ENCODE peak calls at places on chromosomes 12 and 14, in five cellular contexts. One of them, this sample, is unnamed. For H3K36me3, the result is how much of the 10 kb centered on the place peaks cover.

GRCh38 chr12:109815874-109816617 is 17.2 kb downstream of the TRPV4 start:
- DNase-seq in GM23338: no peak
- DNase-seq in A673: no peak
- DNase-seq in IMR-90: no peak
- DNase-seq in brain microvascular endothelial cell: no peak
- DNase-seq in this sample: no peak

GRCh38 chr12:107310621-107311020 is 217.3 kb upstream of the CRY1 start:
- DNase-seq in brain microvascular endothelial cell: no peak
- DNase-seq in GM23338: no peak
- DNase-seq in IMR-90: no peak
- DNase-seq in A673: no peak
- DNase-seq in this sample: no peak

GRCh38 chr14:93734086-93734822 is 54.0 kb downstream of the PRIMA1 start:
- DNase-seq in IMR-90: no peak
- DNase-seq in A673: peak
- DNase-seq in GM23338: peak
- DNase-seq in brain microvascular endothelial cell: no peak
- DNase-seq in this sample: no peak

GRCh38 chr12:93954160-93955112 is 193.9 kb upstream of the PLXNC1 start:
- DNase-seq in IMR-90: peak
- DNase-seq in GM23338: no peak
- DNase-seq in brain microvascular endothelial cell: no peak
- DNase-seq in A673: no peak
- DNase-seq in this sample: no peak

GRCh38 chr14:38143651-38144505 is 63.8 kb upstream of the SSTR1 start:
- DNase-seq in brain microvascular endothelial cell: peak
- DNase-seq in GM23338: peak
- DNase-seq in A673: peak
- DNase-seq in IMR-90: peak
- DNase-seq in this sample: peak

GRCh38 chr12:62647586-62647985 is 181.0 kb downstream of the MON2 start:
- DNase-seq in IMR-90: no peak
- DNase-seq in GM23338: peak
- DNase-seq in brain microvascular endothelial cell: no peak
- DNase-seq in A673: no peak
- DNase-seq in this sample: no peak

GRCh38 chr12:117101953-117102833 is 3.0 kb upstream of the TESC start:
- DNase-seq in GM23338: no peak
- DNase-seq in A673: peak
- DNase-seq in IMR-90: no peak
- DNase-seq in brain microvascular endothelial cell: no peak
- DNase-seq in this sample: no peak

GRCh38 chr14:61222388-61222787 is 58.8 kb downstream of the TMEM30B start:
- DNase-seq in IMR-90: no peak
- DNase-seq in GM23338: no peak
- DNase-seq in brain microvascular endothelial cell: no peak
- DNase-seq in A673: no peak
- DNase-seq in this sample: no peak

GRCh38 chr14:74667758-74668157 is 45.1 kb downstream of the AREL1 start:
- DNase-seq in IMR-90: peak
- DNase-seq in brain microvascular endothelial cell: peak
- DNase-seq in GM23338: no peak
- DNase-seq in A673: no peak
- DNase-seq in this sample: peak

GRCh38 chr12:95532851-95533250 is 18.4 kb downstream of the USP44 start:
- DNase-seq in IMR-90: peak
- DNase-seq in GM23338: no peak
- DNase-seq in brain microvascular endothelial cell: peak
- DNase-seq in A673: no peak
- DNase-seq in this sample: no peak

GRCh38 chr14:72961579-72962335 is 35.5 kb downstream of the DCAF4 start:
- DNase-seq in IMR-90: peak
- DNase-seq in GM23338: no peak
- DNase-seq in brain microvascular endothelial cell: no peak
- DNase-seq in A673: no peak
- DNase-seq in this sample: no peak

GRCh38 chr12:118409834-118410233 is 33.5 kb downstream of the SUDS3 start:
- DNase-seq in brain microvascular endothelial cell: no peak
- DNase-seq in GM23338: no peak
- DNase-seq in IMR-90: no peak
- DNase-seq in A673: no peak
- DNase-seq in this sample: no peak

GRCh38 chr14:53599221-53599945 is 357.2 kb downstream of the BMP4 start:
- DNase-seq in brain microvascular endothelial cell: no peak
- DNase-seq in GM23338: peak
- DNase-seq in A673: no peak
- DNase-seq in IMR-90: peak
- DNase-seq in this sample: no peak

GRCh38 chr14:30708157-30708556 is 86.0 kb downstream of the SCFD1 start:
- DNase-seq in GM23338: peak
- DNase-seq in IMR-90: no peak
- DNase-seq in brain microvascular endothelial cell: no peak
- DNase-seq in A673: peak
- DNase-seq in this sample: no peak

GRCh38 chr14:28280530-28280929 is 486.1 kb upstream of the FOXG1 start:
- DNase-seq in GM23338: no peak
- DNase-seq in IMR-90: no peak
- DNase-seq in brain microvascular endothelial cell: no peak
- DNase-seq in A673: no peak
- DNase-seq in this sample: no peak

GRCh38 chr12:6827437-6827894 is 741 bp upstream of the P3H3 start:
- DNase-seq in GM23338: peak
- DNase-seq in IMR-90: peak
- DNase-seq in A673: peak
- DNase-seq in brain microvascular endothelial cell: peak
- DNase-seq in this sample: peak

GRCh38 chr14:77221241-77221871 is 39.8 kb downstream of the TMEM63C start:
- DNase-seq in A673: no peak
- DNase-seq in GM23338: no peak
- DNase-seq in brain microvascular endothelial cell: no peak
- DNase-seq in IMR-90: no peak
- DNase-seq in this sample: no peak

GRCh38 chr12:102462386-102462785 is 18.0 kb downstream of the IGF1 start:
- DNase-seq in brain microvascular endothelial cell: no peak
- DNase-seq in A673: no peak
- DNase-seq in IMR-90: no peak
- DNase-seq in GM23338: no peak
- DNase-seq in this sample: no peak

GRCh38 chr14:80658155-80658554 is 283.4 kb downstream of the CEP128 start:
- DNase-seq in A673: no peak
- DNase-seq in GM23338: no peak
- DNase-seq in IMR-90: no peak
- DNase-seq in brain microvascular endothelial cell: no peak
- DNase-seq in this sample: no peak

GRCh38 chr12:8890313-8891084 is 23.8 kb upstream of the PHC1 start:
- DNase-seq in brain microvascular endothelial cell: peak
- DNase-seq in A673: peak
- DNase-seq in IMR-90: peak
- DNase-seq in GM23338: peak
- DNase-seq in this sample: no peak

GRCh38 chr12:124487065-124487833 is 80.2 kb downstream of the NCOR2 start:
- DNase-seq in GM23338: no peak
- DNase-seq in IMR-90: no peak
- DNase-seq in brain microvascular endothelial cell: no peak
- DNase-seq in A673: no peak
- DNase-seq in this sample: no peak

GRCh38 chr12:101804409-101804808 is 26.4 kb downstream of the GNPTAB start:
- DNase-seq in IMR-90: no peak
- DNase-seq in GM23338: no peak
- DNase-seq in A673: no peak
- DNase-seq in brain microvascular endothelial cell: no peak
- DNase-seq in this sample: no peak

GRCh38 chr12:111773801-111774551 is 7.2 kb downstream of the ALDH2 start:
- DNase-seq in GM23338: no peak
- DNase-seq in A673: no peak
- DNase-seq in brain microvascular endothelial cell: no peak
- DNase-seq in IMR-90: peak
- DNase-seq in this sample: peak

GRCh38 chr14:44897041-44897843 is 64.5 kb downstream of the KLHL28 start:
- DNase-seq in GM23338: peak
- DNase-seq in A673: peak
- DNase-seq in IMR-90: peak
- DNase-seq in brain microvascular endothelial cell: peak
- DNase-seq in this sample: peak

GRCh38 chr12:24600996-24601395 is 347.9 kb downstream of the BCAT1 start:
- DNase-seq in A673: peak
- DNase-seq in brain microvascular endothelial cell: peak
- DNase-seq in IMR-90: peak
- DNase-seq in GM23338: no peak
- DNase-seq in this sample: peak

GRCh38 chr12:3527181-3527580 is 36.2 kb downstream of the PRMT8 start:
- DNase-seq in A673: peak
- DNase-seq in GM23338: no peak
- DNase-seq in IMR-90: peak
- DNase-seq in brain microvascular endothelial cell: peak
- DNase-seq in this sample: peak

DNA sequence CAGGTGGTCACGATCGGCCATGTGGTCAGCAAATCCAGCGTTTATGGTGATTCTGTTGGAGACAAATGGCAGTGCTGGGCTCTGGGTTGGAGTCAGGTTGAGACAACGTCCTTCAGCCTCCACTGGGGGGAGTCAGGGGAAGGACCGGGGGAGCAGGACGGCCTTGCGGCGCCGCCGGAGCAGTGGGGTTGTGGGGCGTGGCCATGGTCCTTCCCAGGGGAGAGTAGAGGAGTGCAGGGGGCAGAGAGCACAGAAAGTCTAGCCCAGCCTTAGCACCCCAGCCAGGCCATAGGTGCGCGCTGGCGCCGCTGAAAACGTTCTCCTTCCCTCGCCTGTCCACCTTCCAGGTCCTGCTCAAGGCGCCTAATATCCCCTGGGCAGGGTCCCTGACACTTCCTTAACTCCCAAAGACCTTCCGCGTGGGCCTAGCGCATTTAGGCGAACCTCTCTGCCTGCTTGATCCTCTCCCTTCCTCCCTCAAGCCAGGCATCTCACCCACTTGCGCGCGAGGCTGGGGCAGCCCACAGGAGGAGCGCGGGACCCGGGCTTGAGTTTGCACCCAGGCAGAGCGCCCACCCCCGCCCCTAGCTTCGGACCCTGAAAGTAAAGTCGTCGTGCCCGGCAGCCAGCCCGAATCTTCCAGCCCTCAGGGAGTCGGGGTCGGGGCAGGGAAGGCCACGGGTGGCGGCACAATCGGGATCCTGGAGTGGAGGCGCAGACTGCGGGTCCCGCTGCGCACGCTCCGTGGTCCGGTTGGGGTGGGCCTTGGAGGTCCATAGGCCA is 3.1 kb upstream of the KIF26A start:
- DNase-seq in brain microvascular endothelial cell: no peak
- DNase-seq in IMR-90: no peak
- DNase-seq in GM23338: peak
- DNase-seq in A673: peak
- DNase-seq in this sample: no peak
- H3K4me3 ChIP-seq in brain microvascular endothelial cell: no peak
- H3K4me3 ChIP-seq in IMR-90: no peak
- H3K4me3 ChIP-seq in GM23338: peak
- H3K4me3 ChIP-seq in A673: peak
- H3K4me3 ChIP-seq in this sample: no peak

GRCh38 chr14:88312262-88312661 is 10.8 kb downstream of the KCNK10 start:
- DNase-seq in IMR-90: no peak
- DNase-seq in A673: no peak
- DNase-seq in GM23338: no peak
- DNase-seq in brain microvascular endothelial cell: no peak
- DNase-seq in this sample: no peak

GRCh38 chr14:88305923-88306322 is 17.1 kb downstream of the KCNK10 start:
- DNase-seq in IMR-90: no peak
- DNase-seq in GM23338: no peak
- DNase-seq in brain microvascular endothelial cell: no peak
- DNase-seq in A673: no peak
- DNase-seq in this sample: no peak

GRCh38 chr14:88310457-88310856 is 12.6 kb downstream of the KCNK10 start:
- DNase-seq in GM23338: no peak
- DNase-seq in A673: no peak
- DNase-seq in IMR-90: no peak
- DNase-seq in brain microvascular endothelial cell: no peak
- DNase-seq in this sample: no peak

DNA sequence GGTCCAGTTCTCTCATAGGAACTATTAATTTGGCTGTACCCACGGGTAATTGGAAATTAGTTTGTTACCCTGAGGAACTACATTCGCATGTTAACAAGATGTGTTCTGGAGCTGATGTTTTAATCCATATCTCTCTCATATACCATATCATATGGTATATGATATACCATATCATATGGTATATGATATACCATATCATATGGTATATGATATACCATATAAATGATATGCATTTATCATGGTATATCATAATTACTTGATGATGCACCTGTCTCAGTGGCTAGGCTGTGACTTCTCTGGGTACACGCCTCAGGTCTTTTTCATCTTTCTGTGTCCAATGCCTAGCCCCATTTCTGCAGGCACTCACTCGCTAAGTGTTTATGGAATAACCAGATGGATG is 13.0 kb downstream of the KCNK10 start:
- DNase-seq in IMR-90: no peak
- DNase-seq in brain microvascular endothelial cell: no peak
- DNase-seq in GM23338: no peak
- DNase-seq in A673: no peak
- DNase-seq in this sample: no peak
- H3K36me3 ChIP-seq in IMR-90: under half
- H3K36me3 ChIP-seq in brain microvascular endothelial cell: under half
- H3K36me3 ChIP-seq in GM23338: under half
- H3K36me3 ChIP-seq in A673: under half
- H3K36me3 ChIP-seq in this sample: under half

GRCh38 chr12:57737467-57738141 is 938 bp downstream of the AGAP2 start:
- DNase-seq in brain microvascular endothelial cell: no peak
- DNase-seq in A673: peak
- DNase-seq in IMR-90: peak
- DNase-seq in GM23338: peak
- DNase-seq in this sample: no peak

GRCh38 chr12:57735198-57735855 is 3.2 kb downstream of the AGAP2 start:
- DNase-seq in A673: no peak
- DNase-seq in GM23338: peak
- DNase-seq in brain microvascular endothelial cell: no peak
- DNase-seq in IMR-90: no peak
- DNase-seq in this sample: no peak

GRCh38 chr12:57734586-57734985 is 4.0 kb downstream of the AGAP2 start:
- DNase-seq in brain microvascular endothelial cell: no peak
- DNase-seq in A673: no peak
- DNase-seq in GM23338: no peak
- DNase-seq in IMR-90: no peak
- DNase-seq in this sample: no peak

GRCh38 chr12:57736743-57737466 is 1.6 kb downstream of the AGAP2 start:
- DNase-seq in GM23338: peak
- DNase-seq in brain microvascular endothelial cell: no peak
- DNase-seq in A673: no peak
- DNase-seq in IMR-90: no peak
- DNase-seq in this sample: no peak

GRCh38 chr12:57735952-57736742 is 2.4 kb downstream of the AGAP2 start:
- DNase-seq in GM23338: peak
- DNase-seq in IMR-90: peak
- DNase-seq in A673: no peak
- DNase-seq in brain microvascular endothelial cell: no peak
- DNase-seq in this sample: no peak
- TF ChIP-seq CTCF in GM23338: peak
- TF ChIP-seq CTCF in IMR-90: peak
- TF ChIP-seq CTCF in A673: peak
- TF ChIP-seq CTCF in brain microvascular endothelial cell: peak
- TF ChIP-seq CTCF in this sample: peak

GRCh38 chr12:47022296-47022695 is 57.1 kb upstream of the PCED1B start:
- DNase-seq in IMR-90: peak
- DNase-seq in GM23338: no peak
- DNase-seq in brain microvascular endothelial cell: peak
- DNase-seq in A673: peak
- DNase-seq in this sample: peak
- H3K4me3 ChIP-seq in IMR-90: no peak
- H3K4me3 ChIP-seq in GM23338: no peak
- H3K4me3 ChIP-seq in brain microvascular endothelial cell: no peak
- H3K4me3 ChIP-seq in A673: no peak
- H3K4me3 ChIP-seq in this sample: no peak

This sample was measured in BJ.